ENCODE peak calls at places on chromosomes 16 and 17, in four cellular contexts. One of them, this sample, is unnamed.

GRCh38 chr16:1080801-1081733 is 8.5 kb downstream of the SSTR5 start:
- DNase-seq in ovary: no peak
- DNase-seq in ascending aorta: no peak
- DNase-seq in upper lobe of right lung: no peak
- DNase-seq in this sample: no peak

GRCh38 chr16:1706386-1707192 is 594 bp downstream of the MAPK8IP3 start:
- DNase-seq in ovary: no peak
- DNase-seq in ascending aorta: no peak
- DNase-seq in upper lobe of right lung: peak; percentile 75
- DNase-seq in this sample: no peak

GRCh38 chr17:65609749-65610148 is 48.3 kb upstream of the AXIN2 start:
- DNase-seq in ovary: no peak
- DNase-seq in ascending aorta: no peak
- DNase-seq in upper lobe of right lung: no peak
- DNase-seq in this sample: no peak

GRCh38 chr16:80804451-80805383 is at the start of gene CDYL2:
- DNase-seq in ovary: no peak
- DNase-seq in ascending aorta: no peak
- DNase-seq in upper lobe of right lung: peak; percentile 79
- DNase-seq in this sample: peak; percentile 46

GRCh38 chr16:83689385-83689831 is 118.4 kb upstream of the HSBP1 start:
- DNase-seq in ovary: no peak
- DNase-seq in ascending aorta: no peak
- DNase-seq in upper lobe of right lung: no peak
- DNase-seq in this sample: no peak

GRCh38 chr17:81615401-81615930 is 21.4 kb downstream of the NPLOC4 start:
- DNase-seq in ovary: no peak
- DNase-seq in ascending aorta: no peak
- DNase-seq in upper lobe of right lung: no peak
- DNase-seq in this sample: no peak

GRCh38 chr17:46727572-46728348 is 90.7 kb downstream of the WNT3 start:
- DNase-seq in ovary: no peak
- DNase-seq in ascending aorta: no peak
- DNase-seq in upper lobe of right lung: no peak
- DNase-seq in this sample: no peak

GRCh38 chr16:60929-61878 is 7.6 kb downstream of the SNRNP25 start:
- DNase-seq in ovary: no peak
- DNase-seq in ascending aorta: no peak
- DNase-seq in upper lobe of right lung: peak; percentile 63
- DNase-seq in this sample: no peak

GRCh38 chr17:77366206-77366557 is 225.4 kb downstream of the SEC14L1 start:
- DNase-seq in ovary: peak; percentile 14
- DNase-seq in ascending aorta: no peak
- DNase-seq in upper lobe of right lung: no peak
- DNase-seq in this sample: no peak

GRCh38 chr16:2919511-2920255 is 8.0 kb downstream of the FLYWCH1 start:
- DNase-seq in ovary: peak; percentile 55
- DNase-seq in ascending aorta: no peak
- DNase-seq in upper lobe of right lung: no peak
- DNase-seq in this sample: peak; percentile 54

GRCh38 chr17:51439395-51440229 is 179.3 kb downstream of the UTP18 start:
- DNase-seq in ovary: no peak
- DNase-seq in ascending aorta: no peak
- DNase-seq in upper lobe of right lung: no peak
- DNase-seq in this sample: no peak

GRCh38 chr16:76976756-76977155 is 214.2 kb upstream of the MON1B start:
- DNase-seq in ovary: no peak
- DNase-seq in ascending aorta: no peak
- DNase-seq in upper lobe of right lung: no peak
- DNase-seq in this sample: no peak

GRCh38 chr16:55508941-55509920 is at the start of gene LPCAT2:
- DNase-seq in ovary: peak; percentile 90
- DNase-seq in ascending aorta: no peak
- DNase-seq in upper lobe of right lung: peak; percentile 95
- DNase-seq in this sample: peak; percentile 68

GRCh38 chr17:77753691-77754265 is 204.7 kb upstream of the TNRC6C start:
- DNase-seq in ovary: no peak
- DNase-seq in ascending aorta: no peak
- DNase-seq in upper lobe of right lung: peak; percentile 54
- DNase-seq in this sample: no peak

GRCh38 chr16:51767564-51767963 is 616.5 kb upstream of the SALL1 start:
- DNase-seq in ovary: no peak
- DNase-seq in ascending aorta: no peak
- DNase-seq in upper lobe of right lung: no peak
- DNase-seq in this sample: no peak

GRCh38 chr17:62907961-62908360 is 58.1 kb upstream of the TANC2 start:
- DNase-seq in ovary: no peak
- DNase-seq in ascending aorta: no peak
- DNase-seq in upper lobe of right lung: no peak
- DNase-seq in this sample: no peak

GRCh38 chr17:4657678-4658077 is 16.2 kb upstream of the ALOX15 start:
- DNase-seq in ovary: no peak
- DNase-seq in ascending aorta: no peak
- DNase-seq in upper lobe of right lung: no peak
- DNase-seq in this sample: no peak

GRCh38 chr17:19262650-19263620 is 25.8 kb downstream of the EPN2 start:
- DNase-seq in ovary: no peak
- DNase-seq in ascending aorta: no peak
- DNase-seq in upper lobe of right lung: no peak
- DNase-seq in this sample: no peak

GRCh38 chr16:12673466-12673865 is 130.2 kb downstream of the CPPED1 start:
- DNase-seq in ovary: no peak
- DNase-seq in ascending aorta: no peak
- DNase-seq in upper lobe of right lung: no peak
- DNase-seq in this sample: no peak

GRCh38 chr17:76716146-76716833 is 5.5 kb upstream of the MXRA7 start:
- DNase-seq in ovary: no peak
- DNase-seq in ascending aorta: peak; percentile 66
- DNase-seq in upper lobe of right lung: peak; percentile 63
- DNase-seq in this sample: no peak

DNA sequence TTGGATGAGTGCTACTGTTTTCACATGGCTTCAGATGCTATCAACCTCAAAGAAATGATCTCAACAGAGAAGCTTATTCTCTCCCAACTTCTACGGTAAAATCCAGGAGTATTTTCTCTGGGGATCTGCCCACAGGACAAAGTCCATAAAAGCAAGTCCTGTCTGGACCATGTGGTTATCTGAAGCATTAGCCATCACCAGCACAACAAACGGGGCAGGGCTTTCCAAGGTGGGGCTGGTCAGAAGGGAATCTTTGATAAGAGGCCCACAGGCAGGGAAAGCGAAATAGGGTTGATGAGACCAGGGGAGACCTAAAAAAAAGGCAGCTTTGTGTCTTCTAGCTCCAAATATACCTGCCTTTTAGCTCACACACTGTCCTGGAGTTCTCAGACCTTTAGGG is 38.7 kb upstream of the CACNG3 start:
- DNase-seq in ovary: no peak
- DNase-seq in ascending aorta: no peak
- DNase-seq in upper lobe of right lung: no peak
- DNase-seq in this sample: no peak
- TF ChIP-seq CTCF in ovary: no peak
- TF ChIP-seq CTCF in ascending aorta: no peak
- TF ChIP-seq CTCF in upper lobe of right lung: no peak
- TF ChIP-seq CTCF in this sample: no peak

DNA sequence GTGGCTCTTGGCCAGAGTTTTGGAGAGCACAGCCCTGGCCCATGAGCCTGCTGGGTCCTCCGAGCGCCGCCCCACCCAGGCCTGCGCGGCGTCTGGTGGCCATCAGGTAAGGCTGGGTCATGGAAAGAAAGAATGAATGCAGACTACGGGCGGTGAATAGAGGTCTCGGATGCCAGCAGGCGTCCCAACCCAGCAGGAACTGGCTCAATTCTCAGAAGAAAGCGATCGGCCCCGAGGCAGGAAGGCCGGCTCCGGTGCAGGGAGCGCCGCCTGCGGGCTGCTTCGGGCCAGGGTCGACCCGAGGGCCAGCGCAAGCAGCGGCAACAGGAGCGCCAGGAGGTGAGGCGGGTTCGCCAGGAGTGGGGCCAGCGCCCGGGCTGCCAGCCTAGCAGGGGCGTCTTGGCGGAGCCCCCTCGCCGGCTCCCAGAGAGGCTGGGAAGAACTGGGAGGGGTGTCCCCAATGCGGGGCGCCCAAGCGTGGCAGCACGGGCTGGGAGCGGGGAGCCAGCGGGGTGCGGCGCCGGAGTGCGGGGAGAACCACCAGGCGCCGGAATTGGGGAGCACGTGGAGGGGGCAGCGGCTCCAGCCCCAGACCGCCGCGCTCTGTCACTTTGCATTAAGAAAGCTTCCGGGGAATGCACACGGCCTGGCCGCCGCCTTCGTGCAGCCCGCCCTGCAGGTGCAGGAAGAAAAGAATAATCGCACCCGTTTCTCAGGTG is 7.1 kb upstream of the TMC5 start:
- DNase-seq in ovary: no peak
- DNase-seq in ascending aorta: no peak
- DNase-seq in upper lobe of right lung: peak; percentile 89
- DNase-seq in this sample: peak; percentile 53
- TF ChIP-seq CTCF in ovary: no peak
- TF ChIP-seq CTCF in ascending aorta: no peak
- TF ChIP-seq CTCF in upper lobe of right lung: peak; percentile 46
- TF ChIP-seq CTCF in this sample: peak; percentile 49

GRCh38 chr16:88309905-88310259 is 72.9 kb upstream of the ZNF469 start:
- DNase-seq in ovary: no peak
- DNase-seq in ascending aorta: no peak
- DNase-seq in upper lobe of right lung: no peak
- DNase-seq in this sample: no peak
- TF ChIP-seq CTCF in ovary: no peak
- TF ChIP-seq CTCF in ascending aorta: no peak
- TF ChIP-seq CTCF in upper lobe of right lung: peak; percentile 19
- TF ChIP-seq CTCF in this sample: no peak

DNA sequence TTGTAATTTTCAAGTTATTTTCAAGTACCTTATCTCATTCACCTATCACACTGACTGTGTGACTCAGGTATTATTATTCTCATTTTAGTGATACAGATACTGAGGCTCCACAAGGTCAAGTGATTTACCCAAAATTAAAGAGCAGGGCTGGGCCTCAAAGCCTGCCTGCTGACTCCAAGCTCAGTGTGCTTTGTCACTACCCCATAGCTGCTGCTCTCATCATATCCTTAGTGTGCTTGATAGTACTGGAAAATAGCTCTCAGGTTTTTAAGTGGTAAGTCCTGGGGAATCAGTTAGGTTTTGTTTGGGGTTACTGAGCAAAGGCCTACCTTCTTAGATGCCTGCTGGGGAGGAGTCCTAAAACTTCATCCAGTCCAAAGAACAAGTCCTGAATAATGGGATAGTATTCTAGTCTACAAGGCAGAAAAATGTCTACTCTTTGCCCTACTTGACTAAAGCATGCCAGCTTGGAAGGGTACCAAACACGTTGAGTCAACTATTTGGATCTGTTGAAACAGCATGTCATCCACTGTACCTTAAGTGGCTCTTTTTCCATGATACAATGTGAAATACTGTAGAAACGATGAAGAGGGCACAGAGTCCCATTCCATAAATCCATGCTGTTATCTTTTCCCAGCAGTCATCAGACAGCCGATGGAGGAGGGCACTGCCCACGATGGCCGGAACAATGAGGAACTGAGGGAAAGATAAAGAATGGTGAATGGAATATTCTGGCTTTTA is 10.7 kb downstream of the MMD start:
- DNase-seq in ovary: no peak
- DNase-seq in ascending aorta: no peak
- DNase-seq in upper lobe of right lung: no peak
- DNase-seq in this sample: no peak
- TF ChIP-seq CTCF in ovary: no peak
- TF ChIP-seq CTCF in ascending aorta: no peak
- TF ChIP-seq CTCF in upper lobe of right lung: no peak
- TF ChIP-seq CTCF in this sample: no peak

GRCh38 chr17:39107973-39108372 is 43.5 kb downstream of the PLXDC1 start:
- DNase-seq in ovary: no peak
- DNase-seq in ascending aorta: no peak
- DNase-seq in upper lobe of right lung: no peak
- DNase-seq in this sample: no peak
- TF ChIP-seq CTCF in ovary: no peak
- TF ChIP-seq CTCF in ascending aorta: no peak
- TF ChIP-seq CTCF in upper lobe of right lung: no peak
- TF ChIP-seq CTCF in this sample: no peak

This sample was measured in progenitor cell of endocrine pancreas.